ENCODE peak calls at places on chromosomes 5 and 9, in four cellular contexts. One of them, this sample, is unnamed.

GRCh38 chr5:61307196-61307590 is 24.9 kb upstream of the ZSWIM6 start:
- DNase-seq in NCI-H2107: no peak
- DNase-seq in OCI-LY7: no peak
- DNase-seq in ureter: no peak
- DNase-seq in this sample: no peak

GRCh38 chr9:113631811-113632665 is 168.5 kb downstream of the RGS3 start:
- DNase-seq in NCI-H2107: no peak
- DNase-seq in OCI-LY7: no peak
- DNase-seq in ureter: no peak
- DNase-seq in this sample: no peak

GRCh38 chr5:151005187-151005974 is 15.0 kb upstream of the GPX3 start:
- DNase-seq in NCI-H2107: no peak
- DNase-seq in OCI-LY7: no peak
- DNase-seq in ureter: peak; percentile 61
- DNase-seq in this sample: no peak

GRCh38 chr9:20319641-20320337 is 302.5 kb downstream of the MLLT3 start:
- DNase-seq in NCI-H2107: peak; percentile 8
- DNase-seq in OCI-LY7: no peak
- DNase-seq in ureter: no peak
- DNase-seq in this sample: no peak

GRCh38 chr5:69493235-69493925 is 790 bp downstream of the OCLN start:
- DNase-seq in NCI-H2107: no peak
- DNase-seq in OCI-LY7: no peak
- DNase-seq in ureter: peak; percentile 49
- DNase-seq in this sample: no peak

GRCh38 chr5:10481241-10481932 is 39.7 kb downstream of the ROPN1L start:
- DNase-seq in NCI-H2107: no peak
- DNase-seq in OCI-LY7: no peak
- DNase-seq in ureter: no peak
- DNase-seq in this sample: no peak

GRCh38 chr9:107174441-107174840 is 108.6 kb upstream of the RAD23B start:
- DNase-seq in NCI-H2107: no peak
- DNase-seq in OCI-LY7: no peak
- DNase-seq in ureter: no peak
- DNase-seq in this sample: no peak

GRCh38 chr5:40429258-40430111 is 250.2 kb upstream of the PTGER4 start:
- DNase-seq in NCI-H2107: no peak
- DNase-seq in OCI-LY7: no peak
- DNase-seq in ureter: no peak
- DNase-seq in this sample: no peak

GRCh38 chr9:109910616-109911568 is 130.9 kb downstream of the PALM2AKAP2 start:
- DNase-seq in NCI-H2107: no peak
- DNase-seq in OCI-LY7: no peak
- DNase-seq in ureter: no peak
- DNase-seq in this sample: no peak

GRCh38 chr5:56440871-56441740 is 208.0 kb upstream of the ANKRD55 start:
- DNase-seq in NCI-H2107: no peak
- DNase-seq in OCI-LY7: no peak
- DNase-seq in ureter: no peak
- DNase-seq in this sample: peak; percentile 56

GRCh38 chr9:36169708-36170107 is 520 bp downstream of the CCIN start:
- DNase-seq in NCI-H2107: no peak
- DNase-seq in OCI-LY7: no peak
- DNase-seq in ureter: no peak
- DNase-seq in this sample: no peak

GRCh38 chr5:78534148-78535009 is 114.2 kb downstream of the LHFPL2 start:
- DNase-seq in NCI-H2107: no peak
- DNase-seq in OCI-LY7: no peak
- DNase-seq in ureter: no peak
- DNase-seq in this sample: peak; percentile 89

GRCh38 chr9:96022445-96023031 is 147.0 kb downstream of the ERCC6L2 start:
- DNase-seq in NCI-H2107: no peak
- DNase-seq in OCI-LY7: no peak
- DNase-seq in ureter: no peak
- DNase-seq in this sample: no peak

This sample was measured in foreskin melanocyte.